ENCODE peak calls at places on chromosomes 2 and 18, in four cellular contexts. F is MG63, V is aorta, D is cardiac muscle cell. U is an unnamed sample. For H3K27me3, the result is how much of the 10 kb centered on the place peaks cover.

GRCh38 chr2:74008761-74009395 is 24.2 kb downstream of the TET3 start:
- DNase-seq in F (no peak), V (no peak), D (peak), U (no peak)

GRCh38 chr2:143885461-143885860 is 634.5 kb downstream of the ZEB2 start:
- DNase-seq in V (no peak), D (no peak), F (peak), U (no peak)

GRCh38 chr18:47095810-47096209 is 54.5 kb downstream of the HDHD2 start:
- DNase-seq in V (no peak), F (no peak), D (no peak), U (no peak)

GRCh38 chr2:158539176-158539895 is 82.6 kb downstream of the PKP4 start:
- DNase-seq in D (peak), F (no peak), V (no peak), U (no peak)

GRCh38 chr2:227748079-227748478 is 2.4 kb downstream of the SCYGR8 start:
- DNase-seq in V (no peak), D (no peak), F (no peak), U (no peak)

GRCh38 chr2:147463881-147464520 is 380.8 kb upstream of the ACVR2A start:
- DNase-seq in F (no peak), V (no peak), D (no peak), U (no peak)

GRCh38 chr2:74573747-74574562 is 19.4 kb downstream of the DOK1 start:
- DNase-seq in D (peak), F (peak), V (no peak), U (no peak)

GRCh38 chr2:175010848-175011254 is 5.7 kb upstream of the CHN1 start:
- DNase-seq in D (no peak), F (no peak), V (no peak), U (no peak)

GRCh38 chr2:226775032-226775509 is 24.5 kb downstream of the IRS1 start:
- DNase-seq in D (no peak), F (no peak), V (no peak), U (no peak)

GRCh38 chr2:217407466-217407865 is 547.6 kb upstream of the TNP1 start:
- DNase-seq in V (no peak), D (no peak), F (no peak), U (no peak)

GRCh38 chr18:5542393-5543035 is 1.3 kb downstream of the EPB41L3 start:
- DNase-seq in F (no peak), V (no peak), D (peak), U (peak)

GRCh38 chr2:143284087-143284675 is 155.0 kb downstream of the ARHGAP15 start:
- DNase-seq in F (peak), V (no peak), D (peak), U (no peak)

GRCh38 chr2:27955762-27956161 is 65.2 kb downstream of the BABAM2 start:
- DNase-seq in F (no peak), D (no peak), V (no peak), U (no peak)

GRCh38 chr2:225670111-225670974 is 270.8 kb downstream of the NYAP2 start:
- DNase-seq in V (no peak), F (no peak), D (peak), U (no peak)

GRCh38 chr2:65746919-65747678 is 314.7 kb upstream of the SPRED2 start:
- DNase-seq in D (peak), V (no peak), F (peak), U (peak)

GRCh38 chr2:127421871-127422618 is 3.8 kb downstream of the PROC start:
- DNase-seq in F (no peak), V (no peak), D (no peak), U (no peak)

GRCh38 chr2:127422631-127423475 is 4.6 kb downstream of the PROC start:
- DNase-seq in V (no peak), D (no peak), F (no peak), U (no peak)

GRCh38 chr2:127423476-127423840 is 5.2 kb downstream of the PROC start:
- DNase-seq in D (no peak), V (no peak), F (no peak), U (peak)

GRCh38 chr2:127424598-127425379 is 6.6 kb downstream of the PROC start:
- DNase-seq in F (no peak), V (no peak), D (no peak), U (no peak)

DNA sequence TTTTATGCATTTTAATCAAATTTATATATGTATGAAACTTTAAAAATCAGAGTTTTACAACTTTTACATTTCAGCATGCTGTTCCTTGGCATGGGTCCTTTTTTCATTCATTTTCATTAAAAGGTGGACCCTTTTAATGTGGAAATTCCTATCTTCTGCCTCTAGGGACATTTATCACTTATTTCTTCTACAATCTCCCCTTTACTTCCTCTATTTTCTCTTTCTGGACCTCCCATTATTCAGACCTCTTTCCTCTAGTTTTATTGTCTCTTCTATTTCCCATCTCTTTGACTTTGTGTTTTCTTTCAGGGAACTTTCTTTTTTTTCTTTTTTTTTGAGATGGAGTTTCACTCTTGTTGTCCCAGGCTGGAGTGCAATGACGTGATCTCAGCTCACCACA is 5.7 kb downstream of the PROC start:
- DNase-seq in V (no peak), F (no peak), D (no peak), U (no peak)
- H3K4me3 ChIP-seq in V (no peak), F (peak), D (peak), U (no peak)

GRCh38 chr2:218982312-218983262 is 2.4 kb downstream of the FEV start:
- DNase-seq in V (peak), F (no peak), D (no peak), U (no peak)

GRCh38 chr2:218983263-218983970 is 1.6 kb downstream of the FEV start:
- DNase-seq in V (peak), D (no peak), F (no peak), U (no peak)

GRCh38 chr2:218979846-218980738 is 4.9 kb downstream of the FEV start:
- DNase-seq in D (peak), V (peak), F (peak), U (peak)

GRCh38 chr2:218980800-218981389 is 4.1 kb downstream of the FEV start:
- DNase-seq in V (no peak), F (no peak), D (no peak), U (no peak)

DNA sequence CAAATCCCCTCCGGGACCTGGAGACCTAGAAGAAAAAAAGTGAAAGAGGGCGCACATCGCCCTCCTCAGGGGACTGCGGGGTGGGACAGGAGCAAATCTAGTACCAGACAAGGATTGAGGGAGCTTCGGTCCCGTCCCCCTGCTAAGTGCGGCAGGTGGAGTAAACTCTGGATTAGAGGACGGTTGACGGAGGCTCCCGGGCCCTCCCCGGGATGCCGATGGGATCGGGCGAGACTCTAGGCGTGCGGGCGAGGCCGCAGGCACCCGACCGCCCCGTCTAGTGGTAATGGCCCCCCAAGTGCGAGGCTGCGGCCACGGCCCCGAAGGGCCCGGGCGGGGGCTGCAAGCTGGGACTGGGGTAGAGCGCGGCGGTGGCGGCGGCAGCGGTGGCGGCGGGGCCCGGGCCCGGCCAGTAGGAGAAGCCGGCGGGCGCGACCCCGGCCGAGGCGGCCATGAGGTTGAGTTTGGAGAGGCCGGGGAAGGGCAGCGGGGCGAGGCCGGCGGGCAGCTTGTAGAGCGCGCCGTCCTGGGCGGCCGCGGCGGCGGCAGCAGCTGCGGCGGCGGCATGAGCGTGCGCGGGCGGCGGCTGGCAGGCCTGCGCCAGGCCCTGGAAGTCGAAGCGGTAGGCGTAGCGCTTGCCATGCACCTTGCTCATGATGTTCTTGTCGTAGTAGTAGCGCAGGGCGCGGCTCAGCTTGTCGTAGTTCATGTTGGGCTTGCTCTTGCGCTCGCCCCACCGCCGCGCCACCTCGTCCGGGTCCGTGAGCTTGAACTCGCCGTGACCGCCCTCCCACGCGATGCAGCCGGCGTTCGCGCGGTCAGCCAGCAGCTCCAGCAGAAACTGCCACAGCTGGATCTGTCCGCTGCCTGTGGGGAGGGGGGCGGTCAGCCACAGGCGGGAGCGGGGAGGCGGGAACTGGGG is 3.3 kb downstream of the FEV start:
- DNase-seq in F (no peak), V (no peak), D (peak), U (no peak)
- H3K27me3 ChIP-seq in F (under half), V (under half), D (half or more), U (under half)

DNA sequence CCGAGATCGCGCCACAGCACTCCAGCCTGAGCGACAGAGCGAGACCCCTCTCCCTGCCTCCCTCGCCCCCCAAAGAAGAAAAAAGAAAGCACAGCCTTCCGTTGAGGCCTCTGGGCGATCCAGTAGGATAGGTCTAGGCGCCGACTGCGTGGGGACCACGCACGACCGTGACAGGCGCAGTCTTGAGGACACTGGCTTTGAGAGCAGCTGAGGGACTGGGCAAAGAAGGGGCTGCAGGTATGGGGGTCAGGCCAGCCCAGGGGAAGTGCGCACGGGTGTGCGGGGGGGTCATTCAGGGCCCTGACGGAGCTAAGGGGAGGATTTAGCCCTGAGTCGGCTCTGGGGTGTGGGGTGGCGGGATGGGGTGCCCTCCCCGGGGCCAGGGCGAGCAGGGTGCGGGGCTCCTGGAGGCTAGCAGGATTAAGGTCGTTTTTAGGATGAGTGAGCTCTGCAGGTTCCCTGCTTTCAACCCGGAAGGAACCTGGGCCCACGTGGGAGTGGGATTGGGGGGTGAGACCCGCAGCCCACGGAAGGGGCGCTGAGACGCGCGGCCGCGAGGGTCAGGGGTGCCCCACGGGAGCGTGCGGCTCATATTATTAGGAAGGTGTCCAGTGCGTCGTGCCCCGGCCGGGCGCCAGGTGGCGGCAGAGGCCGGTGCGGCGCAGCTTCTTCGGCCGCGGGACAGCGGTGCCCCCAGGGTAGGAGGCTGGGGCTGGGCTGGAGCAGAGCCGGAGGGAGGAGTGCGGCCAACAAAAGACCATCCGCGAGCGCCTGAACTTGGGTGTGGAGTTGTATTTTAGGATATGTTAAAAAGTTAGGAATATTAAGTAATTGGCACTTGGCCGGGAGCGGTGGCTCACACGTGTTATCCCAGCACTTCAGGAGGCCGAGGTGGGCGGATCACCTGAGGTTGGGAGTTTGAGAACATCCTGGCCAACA is 20.5 kb upstream of the ZNF236 start:
- DNase-seq in F (peak), V (peak), D (peak), U (peak)
- H3K4me3 ChIP-seq in F (peak), V (no peak), D (peak), U (no peak)

GRCh38 chr2:70807102-70807827 is 13.1 kb downstream of the CLEC4F start:
- DNase-seq in V (no peak), F (no peak), D (no peak), U (no peak)

GRCh38 chr2:70806620-70807019 is 13.8 kb downstream of the CLEC4F start:
- DNase-seq in F (no peak), D (no peak), V (no peak), U (no peak)

GRCh38 chr2:70807828-70808118 is 12.6 kb downstream of the CLEC4F start:
- DNase-seq in D (no peak), F (no peak), V (no peak), U (no peak)

GRCh38 chr2:70805987-70806386 is 14.4 kb downstream of the CLEC4F start:
- DNase-seq in F (no peak), V (no peak), D (no peak), U (no peak)

GRCh38 chr2:70808983-70809958 is 11.1 kb downstream of the CLEC4F start:
- DNase-seq in V (no peak), D (no peak), F (no peak), U (no peak)
- H3K27me3 ChIP-seq in V (under half), D (under half), F (under half), U (under half)

DNA sequence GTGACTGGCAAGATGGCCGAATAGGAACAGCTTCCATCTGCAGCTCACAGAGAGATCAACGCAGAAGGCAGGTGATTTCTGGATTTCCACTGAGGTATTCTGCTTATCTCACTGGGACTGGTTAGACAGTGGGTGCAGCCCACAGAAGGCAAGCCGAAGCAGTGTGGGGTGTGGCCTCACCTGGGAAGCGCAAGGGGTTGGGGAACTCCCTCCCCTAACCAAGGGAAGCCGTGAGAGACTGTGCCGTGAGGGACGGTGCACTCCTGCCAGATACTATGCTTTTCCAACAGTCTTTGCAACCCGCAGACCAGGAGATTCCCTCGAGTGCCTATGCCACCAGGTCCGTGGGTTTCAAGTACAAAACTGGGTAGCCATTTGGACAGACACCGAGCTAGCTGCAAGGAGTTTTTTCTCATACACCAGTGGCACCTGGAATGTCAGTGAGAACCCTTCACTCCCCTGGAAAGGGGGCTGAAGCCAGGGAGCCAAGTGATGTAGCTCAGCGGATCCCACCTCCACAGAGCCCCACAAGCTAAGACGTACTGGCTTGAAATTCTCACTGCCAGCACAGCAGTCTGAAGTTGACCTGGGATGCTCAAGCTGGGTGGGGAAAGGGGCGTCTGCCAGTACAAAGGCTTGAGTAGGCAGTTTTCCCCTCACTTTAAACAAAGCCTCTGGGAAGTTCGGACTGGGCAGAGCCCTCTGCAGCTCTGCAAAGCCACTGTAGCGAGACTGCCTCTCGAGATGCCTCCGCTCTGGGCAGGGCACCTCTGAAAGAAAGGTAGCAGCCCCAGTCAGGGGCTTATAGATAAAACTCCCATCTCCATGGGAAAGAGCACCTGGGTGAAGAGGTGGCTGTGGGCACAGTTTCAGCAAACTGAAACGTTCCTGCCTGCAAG is 40.1 kb downstream of the PLEK start:
- DNase-seq in D (no peak), V (no peak), F (no peak), U (no peak)
- H3K4me3 ChIP-seq in D (no peak), V (no peak), F (no peak), U (no peak)

GRCh38 chr2:165793779-165794519 is at the start of gene GALNT3:
- DNase-seq in V (peak), F (peak), D (no peak), U (peak)

GRCh38 chr2:165793161-165793778 is 777 bp downstream of the GALNT3 start:
- DNase-seq in F (peak), V (peak), D (no peak), U (no peak)

GRCh38 chr2:165794520-165794882 is 454 bp upstream of the GALNT3 start:
- DNase-seq in V (peak), F (peak), D (peak), U (peak)

GRCh38 chr2:165796129-165796528 is 2.1 kb upstream of the GALNT3 start:
- DNase-seq in V (no peak), D (no peak), F (no peak), U (no peak)

DNA sequence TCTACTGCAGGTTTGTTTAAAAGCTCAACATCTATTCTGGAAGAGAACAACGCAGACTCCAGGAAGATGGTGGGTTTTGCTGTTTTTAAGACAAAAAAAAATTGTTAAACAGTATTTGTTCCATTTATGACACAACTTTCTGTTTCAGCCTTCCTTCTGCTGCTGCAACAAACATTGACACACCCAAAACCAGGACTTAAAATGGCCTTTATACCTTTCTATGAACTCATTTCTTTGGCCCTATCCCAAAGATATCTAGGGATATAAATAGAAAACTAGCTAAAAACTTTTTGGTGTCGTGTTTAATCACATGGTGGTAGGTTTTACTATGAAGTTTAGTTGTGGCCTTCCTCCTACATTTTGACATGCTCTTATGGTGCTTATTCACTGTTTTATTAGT is 964 bp upstream of the GALNT3 start:
- DNase-seq in V (no peak), F (no peak), D (no peak), U (no peak)
- H3K27me3 ChIP-seq in V (under half), F (under half), D (half or more), U (under half)

GRCh38 chr18:2568129-2568528 is 3.2 kb downstream of the METTL4 start:
- DNase-seq in V (no peak), F (no peak), D (no peak), U (no peak)
- H3K4me3 ChIP-seq in V (no peak), F (no peak), D (no peak), U (no peak)

DNA sequence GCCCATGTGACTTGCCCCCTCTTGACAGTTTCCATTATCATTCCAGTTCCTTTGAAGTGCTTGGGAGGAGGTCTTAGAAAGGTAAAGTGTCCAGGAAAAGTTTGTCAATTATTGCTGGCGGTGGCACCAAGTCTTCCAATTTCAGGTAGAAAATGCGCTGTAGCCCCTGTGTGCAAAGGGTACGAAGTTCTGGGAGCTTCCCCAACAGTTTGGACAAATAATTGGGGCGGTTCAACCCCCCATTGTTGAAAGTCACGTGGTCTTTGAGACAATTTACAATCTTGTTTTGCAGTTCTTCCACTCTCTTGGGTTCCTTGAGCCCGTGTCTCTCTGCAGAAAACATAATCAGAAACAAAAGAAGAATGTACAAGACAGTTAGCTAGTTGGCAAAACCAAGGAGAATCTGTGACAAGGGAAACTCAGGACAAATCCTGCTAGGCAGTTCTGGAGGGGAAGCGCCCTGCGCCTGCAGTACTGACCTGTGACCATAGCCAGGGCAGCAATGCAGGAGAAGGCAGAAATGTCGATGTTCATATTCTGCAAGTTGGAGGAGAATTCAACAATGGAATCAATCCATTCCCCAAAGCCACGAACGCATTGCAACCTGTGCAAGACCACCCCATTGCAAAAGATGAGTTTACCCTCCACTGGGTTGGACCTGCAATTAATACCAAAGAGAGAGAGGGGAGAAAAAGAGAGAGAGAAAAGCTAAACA is 6.7 kb downstream of the NR4A2 start:
- DNase-seq in V (no peak), F (no peak), D (no peak), U (no peak)
- H3K27me3 ChIP-seq in V (under half), F (under half), D (half or more), U (under half)

GRCh38 chr2:172094319-172095145 is 8.2 kb downstream of the DLX2 start:
- DNase-seq in D (no peak), V (peak), F (peak), U (no peak)
- H3K4me3 ChIP-seq in D (peak), V (peak), F (peak), U (peak)

GRCh38 chr2:232937278-232937906 is 67.3 kb downstream of the SNORC start:
- DNase-seq in F (no peak), D (peak), V (no peak), U (no peak)
- H3K27me3 ChIP-seq in F (under half), D (under half), V (under half), U (under half)